ENCODE peak calls at places on chromosomes 16 and 17, in seven cellular contexts. One of them, this sample, is unnamed.
A peak's percentile ranks its signal among the peaks of the same experiment; 100 is the strongest.

GRCh38 chr17:5237541-5238016 is 2.9 kb upstream of the SCIMP start:
- DNase-seq in Caco-2: peak; percentile 49
- DNase-seq in neural progenitor cell: peak; percentile 77
- DNase-seq in fibroblast of pulmonary artery: peak; percentile 65
- DNase-seq in transverse colon: peak; percentile 72
- DNase-seq in epithelial cell of esophagus: peak; percentile 39
- DNase-seq in heart right ventricle: peak; percentile 30
- DNase-seq in this sample: peak; percentile 43

GRCh38 chr17:20156196-20157077 is 147.3 kb downstream of the SPECC1 start:
- DNase-seq in Caco-2: peak; percentile 88
- DNase-seq in neural progenitor cell: peak; percentile 80
- DNase-seq in fibroblast of pulmonary artery: peak; percentile 28
- DNase-seq in transverse colon: peak; percentile 61
- DNase-seq in epithelial cell of esophagus: peak; percentile 90
- DNase-seq in heart right ventricle: no peak
- DNase-seq in this sample: peak; percentile 31

GRCh38 chr16:17921357-17921978 is 415.1 kb downstream of the NPIPA8 start:
- DNase-seq in Caco-2: peak; percentile 58
- DNase-seq in neural progenitor cell: peak; percentile 40
- DNase-seq in fibroblast of pulmonary artery: peak; percentile 2
- DNase-seq in transverse colon: peak; percentile 69
- DNase-seq in epithelial cell of esophagus: peak; percentile 21
- DNase-seq in heart right ventricle: no peak
- DNase-seq in this sample: peak; percentile 5

GRCh38 chr16:75340715-75341500 is 89.5 kb upstream of the BCAR1 start:
- DNase-seq in Caco-2: no peak
- DNase-seq in neural progenitor cell: no peak
- DNase-seq in fibroblast of pulmonary artery: peak; percentile 51
- DNase-seq in transverse colon: no peak
- DNase-seq in epithelial cell of esophagus: peak; percentile 16
- DNase-seq in heart right ventricle: no peak
- DNase-seq in this sample: peak; percentile 29

GRCh38 chr16:67013823-67014640 is 14.9 kb upstream of the CBFB start:
- DNase-seq in Caco-2: peak; percentile 79
- DNase-seq in neural progenitor cell: peak; percentile 86
- DNase-seq in fibroblast of pulmonary artery: peak; percentile 79
- DNase-seq in transverse colon: peak; percentile 68
- DNase-seq in epithelial cell of esophagus: peak; percentile 34
- DNase-seq in heart right ventricle: peak; percentile 84
- DNase-seq in this sample: peak; percentile 53

GRCh38 chr16:49952386-49952785 is 72.6 kb upstream of the CNEP1R1 start:
- DNase-seq in Caco-2: no peak
- DNase-seq in neural progenitor cell: no peak
- DNase-seq in fibroblast of pulmonary artery: peak; percentile 20
- DNase-seq in transverse colon: no peak
- DNase-seq in epithelial cell of esophagus: peak; percentile 24
- DNase-seq in heart right ventricle: no peak
- DNase-seq in this sample: no peak

GRCh38 chr16:28179354-28179753 is 32.4 kb downstream of the XPO6 start:
- DNase-seq in Caco-2: no peak
- DNase-seq in neural progenitor cell: no peak
- DNase-seq in fibroblast of pulmonary artery: no peak
- DNase-seq in transverse colon: no peak
- DNase-seq in epithelial cell of esophagus: no peak
- DNase-seq in heart right ventricle: no peak
- DNase-seq in this sample: no peak

GRCh38 chr16:69796285-69797118 is 34.4 kb downstream of the WWP2 start:
- DNase-seq in Caco-2: peak; percentile 63
- DNase-seq in neural progenitor cell: peak; percentile 80
- DNase-seq in fibroblast of pulmonary artery: peak; percentile 85
- DNase-seq in transverse colon: peak; percentile 25
- DNase-seq in epithelial cell of esophagus: peak; percentile 75
- DNase-seq in heart right ventricle: peak; percentile 40
- DNase-seq in this sample: peak; percentile 80

GRCh38 chr17:38417210-38417951 is 10.9 kb upstream of the ARHGAP23 start:
- DNase-seq in Caco-2: no peak
- DNase-seq in neural progenitor cell: no peak
- DNase-seq in fibroblast of pulmonary artery: no peak
- DNase-seq in transverse colon: no peak
- DNase-seq in epithelial cell of esophagus: no peak
- DNase-seq in heart right ventricle: no peak
- DNase-seq in this sample: no peak

GRCh38 chr16:28063611-28064061 is at the start of gene GSG1L:
- DNase-seq in Caco-2: peak; percentile 11
- DNase-seq in neural progenitor cell: peak; percentile 67
- DNase-seq in fibroblast of pulmonary artery: no peak
- DNase-seq in transverse colon: no peak
- DNase-seq in epithelial cell of esophagus: no peak
- DNase-seq in heart right ventricle: no peak
- DNase-seq in this sample: no peak

GRCh38 chr17:4604111-4604644 is 19.8 kb downstream of the SMTNL2 start:
- DNase-seq in Caco-2: no peak
- DNase-seq in neural progenitor cell: no peak
- DNase-seq in fibroblast of pulmonary artery: peak; percentile 55
- DNase-seq in transverse colon: no peak
- DNase-seq in epithelial cell of esophagus: peak; percentile 57
- DNase-seq in heart right ventricle: peak; percentile 72
- DNase-seq in this sample: peak; percentile 78

GRCh38 chr16:28090646-28091377 is 27.3 kb upstream of the GSG1L start:
- DNase-seq in Caco-2: no peak
- DNase-seq in neural progenitor cell: peak; percentile 66
- DNase-seq in fibroblast of pulmonary artery: peak; percentile 6
- DNase-seq in transverse colon: no peak
- DNase-seq in epithelial cell of esophagus: peak; percentile 35
- DNase-seq in heart right ventricle: no peak
- DNase-seq in this sample: no peak

GRCh38 chr17:82153745-82154375 is 55.8 kb upstream of the FASN start:
- DNase-seq in Caco-2: peak; percentile 89
- DNase-seq in neural progenitor cell: peak; percentile 88
- DNase-seq in fibroblast of pulmonary artery: peak; percentile 77
- DNase-seq in transverse colon: peak; percentile 81
- DNase-seq in epithelial cell of esophagus: peak; percentile 75
- DNase-seq in heart right ventricle: peak; percentile 70
- DNase-seq in this sample: peak; percentile 72

GRCh38 chr16:54817432-54817831 is 113.2 kb upstream of the IRX5 start:
- DNase-seq in Caco-2: peak; percentile 35
- DNase-seq in neural progenitor cell: peak; percentile 26
- DNase-seq in fibroblast of pulmonary artery: peak; percentile 1
- DNase-seq in transverse colon: no peak
- DNase-seq in epithelial cell of esophagus: peak; percentile 70
- DNase-seq in heart right ventricle: peak; percentile 7
- DNase-seq in this sample: no peak

GRCh38 chr16:84648595-84649510 is 542 bp downstream of the KLHL36 start:
- DNase-seq in Caco-2: peak; percentile 78
- DNase-seq in neural progenitor cell: peak; percentile 69
- DNase-seq in fibroblast of pulmonary artery: no peak
- DNase-seq in transverse colon: peak; percentile 73
- DNase-seq in epithelial cell of esophagus: peak; percentile 34
- DNase-seq in heart right ventricle: peak; percentile 52
- DNase-seq in this sample: no peak

GRCh38 chr17:76134911-76135809 is 5.9 kb downstream of the FOXJ1 start:
- DNase-seq in Caco-2: no peak
- DNase-seq in neural progenitor cell: peak; percentile 48
- DNase-seq in fibroblast of pulmonary artery: no peak
- DNase-seq in transverse colon: no peak
- DNase-seq in epithelial cell of esophagus: no peak
- DNase-seq in heart right ventricle: no peak
- DNase-seq in this sample: no peak

GRCh38 chr17:58277726-58278595 is 2.8 kb downstream of the MPO start:
- DNase-seq in Caco-2: no peak
- DNase-seq in neural progenitor cell: no peak
- DNase-seq in fibroblast of pulmonary artery: no peak
- DNase-seq in transverse colon: no peak
- DNase-seq in epithelial cell of esophagus: no peak
- DNase-seq in heart right ventricle: no peak
- DNase-seq in this sample: no peak

GRCh38 chr17:16328997-16329396 is 24.3 kb downstream of the CENPV start:
- DNase-seq in Caco-2: no peak
- DNase-seq in neural progenitor cell: peak; percentile 8
- DNase-seq in fibroblast of pulmonary artery: peak; percentile 2
- DNase-seq in transverse colon: no peak
- DNase-seq in epithelial cell of esophagus: no peak
- DNase-seq in heart right ventricle: no peak
- DNase-seq in this sample: no peak

GRCh38 chr17:74521701-74522201 is 9.5 kb downstream of the CD300LB start:
- DNase-seq in Caco-2: no peak
- DNase-seq in neural progenitor cell: no peak
- DNase-seq in fibroblast of pulmonary artery: no peak
- DNase-seq in transverse colon: no peak
- DNase-seq in epithelial cell of esophagus: no peak
- DNase-seq in heart right ventricle: no peak
- DNase-seq in this sample: no peak

GRCh38 chr16:19879241-19879792 is 5.3 kb downstream of the GPRC5B start:
- DNase-seq in Caco-2: peak; percentile 11
- DNase-seq in neural progenitor cell: peak; percentile 60
- DNase-seq in fibroblast of pulmonary artery: peak; percentile 20
- DNase-seq in transverse colon: no peak
- DNase-seq in epithelial cell of esophagus: peak; percentile 92
- DNase-seq in heart right ventricle: peak; percentile 57
- DNase-seq in this sample: no peak

GRCh38 chr16:67442581-67443255 is 11.8 kb downstream of the HSD11B2 start:
- DNase-seq in Caco-2: no peak
- DNase-seq in neural progenitor cell: no peak
- DNase-seq in fibroblast of pulmonary artery: no peak
- DNase-seq in transverse colon: no peak
- DNase-seq in epithelial cell of esophagus: no peak
- DNase-seq in heart right ventricle: no peak
- DNase-seq in this sample: no peak

GRCh38 chr16:17372383-17372782 is 98.4 kb downstream of the XYLT1 start:
- DNase-seq in Caco-2: no peak
- DNase-seq in neural progenitor cell: no peak
- DNase-seq in fibroblast of pulmonary artery: no peak
- DNase-seq in transverse colon: no peak
- DNase-seq in epithelial cell of esophagus: no peak
- DNase-seq in heart right ventricle: no peak
- DNase-seq in this sample: no peak

GRCh38 chr17:57559634-57560387 is 185.3 kb downstream of the CCDC182 start:
- DNase-seq in Caco-2: no peak
- DNase-seq in neural progenitor cell: no peak
- DNase-seq in fibroblast of pulmonary artery: no peak
- DNase-seq in transverse colon: no peak
- DNase-seq in epithelial cell of esophagus: no peak
- DNase-seq in heart right ventricle: no peak
- DNase-seq in this sample: no peak

DNA sequence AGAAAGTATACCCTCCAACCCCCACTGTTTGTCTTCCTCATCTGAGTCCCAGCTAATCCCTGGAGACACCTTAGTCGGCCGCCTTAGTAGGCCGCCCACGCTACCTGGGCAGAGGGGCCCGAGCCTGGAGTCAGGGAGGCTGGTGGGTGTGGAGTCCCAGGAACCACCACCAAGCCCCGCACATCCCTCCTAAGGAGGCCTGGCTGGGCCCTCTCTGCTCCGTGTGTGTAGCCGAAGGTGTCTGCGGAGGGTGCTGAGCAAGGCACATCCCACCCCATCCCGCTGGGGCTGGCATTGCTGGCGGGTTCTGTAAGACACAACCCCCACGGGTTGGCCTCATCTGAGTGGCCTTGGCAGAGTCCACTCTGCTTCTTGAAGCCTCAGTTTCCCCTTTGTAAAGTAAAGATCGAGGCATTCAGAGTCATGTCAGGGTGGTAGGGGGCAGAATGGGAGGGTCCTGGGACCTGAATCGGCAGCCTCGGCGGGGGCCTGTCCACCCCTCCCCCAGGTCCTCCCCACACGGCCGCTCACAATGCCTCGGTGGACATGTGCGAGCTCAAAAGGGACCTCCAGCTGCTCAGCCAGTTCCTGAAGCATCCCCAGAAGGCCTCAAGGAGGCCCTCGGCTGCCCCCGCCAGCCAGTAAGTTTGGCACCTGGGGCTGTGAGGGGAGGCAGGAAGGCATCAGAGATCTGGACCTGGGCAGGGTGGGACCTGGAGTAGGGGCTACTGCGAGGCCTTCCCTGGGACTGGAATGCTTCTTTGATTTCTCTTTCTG is 15.2 kb upstream of the ADGRG3 start:
- DNase-seq in Caco-2: no peak
- DNase-seq in neural progenitor cell: no peak
- DNase-seq in fibroblast of pulmonary artery: no peak
- DNase-seq in transverse colon: no peak
- DNase-seq in epithelial cell of esophagus: no peak
- DNase-seq in heart right ventricle: no peak
- DNase-seq in this sample: no peak
- H3K4me3 ChIP-seq in Caco-2: no peak overlapping the region
- H3K4me3 ChIP-seq in neural progenitor cell: no peak overlapping the region
- H3K4me3 ChIP-seq in fibroblast of pulmonary artery: no peak overlapping the region
- H3K4me3 ChIP-seq in transverse colon: no peak overlapping the region
- H3K4me3 ChIP-seq in epithelial cell of esophagus: no peak overlapping the region
- H3K4me3 ChIP-seq in heart right ventricle: no peak overlapping the region
- H3K4me3 ChIP-seq in this sample: no peak overlapping the region

GRCh38 chr17:78314683-78315354 is 45.1 kb downstream of the SOCS3 start:
- DNase-seq in Caco-2: no peak
- DNase-seq in neural progenitor cell: no peak
- DNase-seq in fibroblast of pulmonary artery: no peak
- DNase-seq in transverse colon: no peak
- DNase-seq in epithelial cell of esophagus: no peak
- DNase-seq in heart right ventricle: no peak
- DNase-seq in this sample: no peak
- TF ChIP-seq CTCF in Caco-2: no peak
- TF ChIP-seq CTCF in neural progenitor cell: peak; percentile 9
- TF ChIP-seq CTCF in fibroblast of pulmonary artery: peak; percentile 5
- TF ChIP-seq CTCF in transverse colon: peak; percentile 25
- TF ChIP-seq CTCF in epithelial cell of esophagus: no peak
- TF ChIP-seq CTCF in heart right ventricle: no peak
- TF ChIP-seq CTCF in this sample: peak; percentile 7

DNA sequence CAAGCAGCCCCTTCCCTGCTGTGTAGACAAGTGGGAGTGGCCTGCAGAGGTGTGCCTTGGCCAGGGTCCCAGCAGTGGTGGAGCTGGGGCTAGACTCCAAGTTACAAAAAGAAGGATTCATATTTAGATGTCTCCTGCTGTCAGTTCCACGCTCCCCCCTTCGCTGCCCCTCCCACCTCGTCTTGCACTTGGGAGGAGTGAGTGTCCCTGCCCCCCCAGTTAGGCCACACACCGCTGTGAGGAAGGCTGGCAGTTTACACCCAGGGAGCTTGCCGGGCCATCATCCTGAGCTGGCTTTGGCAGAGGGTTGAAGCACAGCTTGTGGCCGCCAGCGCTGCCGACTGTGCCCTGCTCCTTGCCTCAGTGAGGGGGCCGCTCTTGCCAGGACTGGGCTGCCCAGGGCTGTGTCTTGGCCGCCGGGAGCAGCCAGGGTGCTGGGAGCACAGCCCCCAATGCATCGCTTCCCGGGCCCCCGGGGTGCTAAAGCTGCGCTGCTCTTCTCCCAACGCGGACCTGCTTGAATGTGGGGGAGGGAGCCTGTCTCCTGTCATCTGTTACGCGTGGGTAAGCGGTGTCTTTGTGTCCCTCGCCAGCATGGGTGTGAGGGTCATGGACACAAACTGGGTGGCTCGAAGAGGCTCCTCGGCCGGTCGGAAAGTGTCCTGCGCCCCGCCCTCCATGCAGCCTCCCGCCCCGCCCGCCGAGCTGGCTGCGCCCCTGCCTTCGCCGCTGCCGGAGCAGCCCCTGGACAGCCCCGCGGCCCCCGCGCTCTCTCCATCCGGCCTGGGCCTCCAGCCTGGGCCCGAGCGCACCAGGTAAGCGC is 44.1 kb downstream of the ELAC2 start:
- DNase-seq in Caco-2: no peak
- DNase-seq in neural progenitor cell: peak; percentile 44
- DNase-seq in fibroblast of pulmonary artery: no peak
- DNase-seq in transverse colon: no peak
- DNase-seq in epithelial cell of esophagus: no peak
- DNase-seq in heart right ventricle: no peak
- DNase-seq in this sample: no peak
- H3K4me3 ChIP-seq in Caco-2: no peak overlapping the region
- H3K4me3 ChIP-seq in neural progenitor cell: peak overlapping the region; percentile 56
- H3K4me3 ChIP-seq in fibroblast of pulmonary artery: peak overlapping the region; percentile 17
- H3K4me3 ChIP-seq in transverse colon: peak overlapping the region; percentile 30
- H3K4me3 ChIP-seq in epithelial cell of esophagus: no peak overlapping the region
- H3K4me3 ChIP-seq in heart right ventricle: peak overlapping the region; percentile 37
- H3K4me3 ChIP-seq in this sample: peak overlapping the region; percentile 36

GRCh38 chr16:4511441-4512082 is 27.0 kb downstream of the CDIP1 start:
- DNase-seq in Caco-2: peak; percentile 76
- DNase-seq in neural progenitor cell: peak; percentile 78
- DNase-seq in fibroblast of pulmonary artery: peak; percentile 54
- DNase-seq in transverse colon: peak; percentile 56
- DNase-seq in epithelial cell of esophagus: peak; percentile 75
- DNase-seq in heart right ventricle: peak; percentile 54
- DNase-seq in this sample: no peak
- TF ChIP-seq CTCF in Caco-2: peak; percentile 46
- TF ChIP-seq CTCF in neural progenitor cell: peak; percentile 69
- TF ChIP-seq CTCF in fibroblast of pulmonary artery: peak; percentile 64
- TF ChIP-seq CTCF in transverse colon: peak; percentile 59
- TF ChIP-seq CTCF in epithelial cell of esophagus: peak; percentile 67
- TF ChIP-seq CTCF in heart right ventricle: peak; percentile 58
- TF ChIP-seq CTCF in this sample: peak; percentile 67

This sample was measured in fibroblast of villous mesenchyme.